ENCODE peak calls at places on chromosome 3, in six cellular contexts. X, K, E, F, T and B are unnamed samples.

GRCh38 chr3:194030372-194030771 is 105.6 kb upstream of the HES1 start:
- DNase-seq in X (no peak), K (no peak), E (no peak), F (no peak), T (no peak), B (no peak)

GRCh38 chr3:66609660-66610547 is 109.1 kb upstream of the LRIG1 start:
- DNase-seq in X (no peak), K (no peak), E (peak), F (peak), T (no peak), B (no peak)

GRCh38 chr3:44464509-44464908 is 13.0 kb downstream of the ZNF445 start:
- DNase-seq in X (no peak), K (no peak), E (no peak), F (no peak), T (no peak), B (no peak)

GRCh38 chr3:146080578-146080977 is 80.4 kb downstream of the PLOD2 start:
- DNase-seq in X (no peak), K (no peak), E (no peak), F (no peak), T (no peak), B (no peak)

GRCh38 chr3:136818851-136819783 is at the start of gene SLC35G2:
- DNase-seq in X (peak), K (peak), E (peak), F (peak), T (peak), B (peak)

GRCh38 chr3:64122476-64122875 is 99.2 kb upstream of the PSMD6 start:
- DNase-seq in X (no peak), K (no peak), E (no peak), F (no peak), T (no peak), B (peak)

GRCh38 chr3:125107861-125108567 is 52.2 kb upstream of the HEG1 start:
- DNase-seq in X (no peak), K (peak), E (no peak), F (no peak), T (no peak), B (no peak)

GRCh38 chr3:125085166-125085565 is 29.4 kb upstream of the HEG1 start:
- DNase-seq in X (no peak), K (no peak), E (no peak), F (no peak), T (no peak), B (no peak)

GRCh38 chr3:11499144-11499543 is 144.6 kb downstream of the VGLL4 start:
- DNase-seq in X (no peak), K (peak), E (no peak), F (no peak), T (no peak), B (no peak)

GRCh38 chr3:64685800-64686445 is 1.9 kb downstream of the ADAMTS9 start:
- DNase-seq in X (peak), K (peak), E (peak), F (peak), T (peak), B (peak)

DNA sequence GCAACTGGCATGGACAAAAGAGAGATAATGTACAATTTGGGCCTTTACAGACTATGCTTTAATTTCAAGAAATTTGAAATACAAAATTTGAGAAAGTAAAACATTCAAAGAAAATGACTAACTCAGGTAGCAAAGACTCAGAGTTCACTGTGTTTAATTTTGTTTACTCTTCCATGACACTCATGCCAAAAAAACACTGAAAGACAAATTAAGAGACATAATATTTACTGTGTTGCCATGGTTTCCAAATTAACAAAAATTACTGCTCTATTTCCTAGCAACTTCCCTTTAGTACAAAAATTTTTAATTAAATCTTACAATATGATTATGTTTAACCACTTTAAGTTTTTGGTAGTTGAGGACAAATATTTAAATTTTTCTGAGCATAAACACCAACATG is 29.6 kb downstream of the LRRFIP2 start:
- DNase-seq in X (no peak), K (peak), E (no peak), F (no peak), T (no peak), B (no peak)
- H3K27ac ChIP-seq in X (no peak), K (no peak), E (no peak), F (no peak), T (no peak), B (no peak)

GRCh38 chr3:138778643-138779042 is 56.1 kb downstream of the PIK3CB start:
- DNase-seq in X (no peak), K (no peak), E (no peak), F (no peak), T (no peak), B (no peak)

GRCh38 chr3:138771585-138771984 is 63.1 kb downstream of the PIK3CB start:
- DNase-seq in X (no peak), K (no peak), E (no peak), F (no peak), T (no peak), B (no peak)

GRCh38 chr3:138776961-138777360 is 57.8 kb downstream of the PIK3CB start:
- DNase-seq in X (no peak), K (no peak), E (no peak), F (no peak), T (no peak), B (no peak)

GRCh38 chr3:138775254-138775595 is 59.5 kb downstream of the PIK3CB start:
- DNase-seq in X (no peak), K (no peak), E (no peak), F (no peak), T (no peak), B (no peak)

DNA sequence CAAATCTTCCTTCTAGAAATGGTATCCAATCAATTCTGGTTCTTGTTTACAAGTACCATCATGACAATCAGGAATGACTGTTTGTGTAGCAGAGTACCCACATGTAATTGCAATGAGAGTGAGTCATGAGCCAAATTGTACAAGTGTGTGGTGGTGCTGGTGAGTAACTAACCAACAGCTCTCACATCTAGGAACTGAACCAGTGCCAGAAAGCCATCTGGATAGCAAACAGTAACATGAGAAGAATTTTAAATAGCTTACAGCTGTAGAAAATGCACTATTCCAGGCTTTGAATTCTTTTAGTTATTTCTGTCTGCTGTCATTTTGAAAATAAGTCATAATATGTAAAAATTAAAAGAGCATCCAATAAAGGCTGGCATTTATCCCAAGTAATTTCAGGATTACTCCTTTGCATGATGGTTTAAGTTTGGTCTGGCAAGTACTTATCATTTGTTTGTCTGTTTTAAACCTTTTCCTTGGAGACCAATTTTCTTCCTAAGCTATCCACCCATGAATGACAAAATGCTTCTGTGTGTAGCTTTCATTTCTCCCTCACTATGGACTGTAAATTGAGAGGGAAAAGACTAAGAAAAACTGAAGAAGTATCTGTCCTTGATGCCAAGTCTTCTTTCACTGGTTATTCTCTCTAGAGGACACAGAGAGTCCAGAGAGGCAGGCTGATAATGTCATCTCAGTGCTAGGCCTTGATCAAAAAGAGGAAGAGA is 60.0 kb downstream of the PIK3CB start:
- DNase-seq in X (peak), K (peak), E (no peak), F (peak), T (no peak), B (no peak)
- H3K27ac ChIP-seq in X (peak), K (peak), E (no peak), F (peak), T (peak), B (peak)

GRCh38 chr3:59263152-59263551 is 213.3 kb upstream of the CFAP20DC start:
- DNase-seq in X (no peak), K (no peak), E (no peak), F (no peak), T (no peak), B (peak)
- H3K27ac ChIP-seq in X (no peak), K (no peak), E (no peak), F (no peak), T (no peak), B (no peak)

DNA sequence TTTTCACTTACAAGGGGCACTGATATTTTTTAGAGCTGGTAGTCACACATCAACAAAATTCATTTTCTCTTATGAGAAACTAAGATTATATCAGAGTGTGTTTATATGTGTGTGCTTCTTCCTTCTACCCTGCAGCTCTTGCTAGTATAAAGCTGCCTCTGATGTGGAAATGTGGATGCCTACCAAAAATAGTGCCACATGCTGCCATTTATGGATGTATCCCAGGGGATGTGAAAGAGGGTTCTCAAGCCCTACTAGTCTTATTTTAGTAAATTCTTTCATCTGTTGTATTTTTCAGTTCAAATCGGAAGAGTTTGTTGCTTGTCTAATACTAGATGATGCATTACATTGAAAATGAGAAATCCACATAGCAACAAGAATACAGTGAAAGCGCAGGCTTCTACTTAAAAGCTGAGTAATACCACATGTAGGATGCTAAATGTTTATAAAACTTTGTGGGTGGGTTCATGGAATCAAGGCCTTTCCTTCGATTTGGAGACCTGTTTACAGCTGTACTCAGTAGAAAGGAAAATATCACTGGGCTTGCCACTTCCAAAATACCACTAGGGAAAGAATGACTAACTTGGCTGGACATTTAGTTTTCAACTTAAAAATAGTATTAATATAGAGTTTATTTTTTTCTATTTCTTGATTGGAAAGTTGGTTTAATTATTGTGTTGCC is 399.2 kb downstream of the EPHA3 start:
- DNase-seq in X (no peak), K (no peak), E (no peak), F (no peak), T (no peak), B (no peak)
- H3K27ac ChIP-seq in X (no peak), K (no peak), E (no peak), F (no peak), T (no peak), B (no peak)

DNA sequence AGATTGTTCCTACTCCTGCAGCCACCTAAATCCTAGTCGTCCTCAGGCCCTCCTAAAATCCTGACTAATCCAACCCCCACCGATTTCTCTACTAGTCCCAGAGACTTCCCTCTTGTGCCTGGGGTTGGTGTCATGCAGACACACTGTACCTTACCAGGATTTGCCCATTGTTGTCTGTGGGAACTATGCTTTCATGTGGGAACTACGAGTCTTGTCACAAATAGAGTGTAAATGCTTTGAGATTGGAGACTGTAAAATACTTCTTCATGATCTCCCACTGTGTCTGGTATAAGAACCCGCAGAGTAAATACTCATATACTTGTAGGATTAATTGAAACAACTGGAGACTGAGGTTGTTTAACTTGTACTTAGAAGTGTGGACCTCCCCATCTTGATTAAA is 11.2 kb downstream of the B3GNT5 start:
- DNase-seq in X (no peak), K (no peak), E (no peak), F (no peak), T (no peak), B (no peak)
- H3K27ac ChIP-seq in X (no peak), K (no peak), E (no peak), F (no peak), T (peak), B (no peak)

GRCh38 chr3:195823286-195823685 is 11.6 kb upstream of the MUC4 start:
- DNase-seq in X (no peak), K (no peak), E (no peak), F (no peak), T (no peak), B (peak)

GRCh38 chr3:195820186-195820585 is 8.5 kb upstream of the MUC4 start:
- DNase-seq in X (no peak), K (no peak), E (no peak), F (no peak), T (no peak), B (peak)

GRCh38 chr3:195820901-195821300 is 9.2 kb upstream of the MUC4 start:
- DNase-seq in X (no peak), K (no peak), E (no peak), F (no peak), T (no peak), B (peak)

GRCh38 chr3:195822131-195822696 is 10.5 kb upstream of the MUC4 start:
- DNase-seq in X (no peak), K (no peak), E (no peak), F (no peak), T (no peak), B (no peak)

DNA sequence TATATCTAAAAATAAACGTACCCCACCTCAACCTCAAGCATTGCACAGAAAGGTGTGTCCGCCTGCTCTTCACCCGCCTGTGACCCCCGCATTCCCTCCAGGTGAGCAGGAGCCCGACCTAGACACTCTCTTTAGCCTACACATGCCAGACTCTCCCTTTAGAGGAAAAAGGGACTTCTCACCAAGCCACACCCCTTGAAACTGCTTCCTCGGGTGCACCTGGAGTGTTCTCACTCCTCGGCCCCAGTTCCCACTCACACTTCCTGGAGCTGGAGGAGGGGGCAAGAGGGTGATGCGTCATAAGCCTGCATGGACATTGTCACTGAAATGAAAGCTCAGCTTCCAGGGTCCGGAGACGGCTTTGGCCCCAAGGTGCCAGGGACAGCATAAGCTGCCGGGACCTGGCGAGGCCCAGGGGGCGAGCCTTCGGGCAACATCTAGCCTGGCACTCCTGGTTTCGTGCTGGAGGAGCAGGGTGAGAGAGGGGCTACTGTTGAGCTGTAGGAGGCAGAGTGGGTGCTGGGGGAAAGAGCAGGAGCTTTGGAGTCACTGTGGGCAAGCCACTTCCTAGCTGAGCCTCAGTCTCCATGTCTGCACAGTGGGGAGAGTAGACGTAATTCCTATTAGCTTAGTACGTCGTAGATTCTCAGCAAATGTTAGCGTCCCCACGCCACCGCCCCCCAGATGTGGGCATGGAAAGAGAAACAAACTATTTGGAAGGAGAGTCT is 9.8 kb upstream of the MUC4 start:
- DNase-seq in X (no peak), K (no peak), E (no peak), F (no peak), T (no peak), B (peak)
- H3K27ac ChIP-seq in X (no peak), K (no peak), E (no peak), F (no peak), T (no peak), B (no peak)

DNA sequence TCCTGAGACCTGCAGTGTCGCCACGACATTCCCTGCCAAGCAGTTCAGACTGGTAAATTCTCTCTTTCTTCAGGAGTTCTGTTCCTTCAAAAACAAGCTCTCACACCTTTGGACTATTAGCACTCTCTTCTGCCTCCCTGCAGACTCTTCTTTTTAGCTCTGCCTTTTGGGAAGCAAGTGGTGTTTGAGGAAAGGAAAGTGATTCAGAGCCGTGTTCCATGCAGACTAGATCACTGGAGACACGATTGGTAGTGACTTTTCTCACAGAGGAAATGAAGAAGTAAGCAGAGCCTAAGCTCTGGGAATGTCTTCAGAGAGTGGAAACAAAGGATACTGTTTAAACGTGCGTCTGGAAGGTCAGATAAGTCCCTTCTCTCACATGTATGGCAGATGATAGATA is 270.6 kb upstream of the TPRG1 start:
- DNase-seq in X (no peak), K (peak), E (no peak), F (no peak), T (no peak), B (no peak)
- H3K27ac ChIP-seq in X (no peak), K (peak), E (no peak), F (no peak), T (no peak), B (no peak)

GRCh38 chr3:10462641-10463040 is 42.7 kb downstream of the ATP2B2 start:
- DNase-seq in X (no peak), K (no peak), E (no peak), F (no peak), T (no peak), B (no peak)
- H3K27ac ChIP-seq in X (no peak), K (no peak), E (no peak), F (no peak), T (no peak), B (no peak)

GRCh38 chr3:113255100-113255853 is 43.9 kb downstream of the BOC start:
- DNase-seq in X (no peak), K (no peak), E (no peak), F (no peak), T (no peak), B (no peak)

GRCh38 chr3:113260980-113261920 is 49.9 kb downstream of the BOC start:
- DNase-seq in X (no peak), K (no peak), E (no peak), F (no peak), T (no peak), B (peak)

GRCh38 chr3:113261996-113262665 is 50.8 kb downstream of the BOC start:
- DNase-seq in X (no peak), K (no peak), E (no peak), F (no peak), T (no peak), B (no peak)

GRCh38 chr3:113255854-113256615 is 44.7 kb downstream of the BOC start:
- DNase-seq in X (no peak), K (no peak), E (no peak), F (no peak), T (no peak), B (no peak)

GRCh38 chr3:113258311-113258710 is 47.0 kb downstream of the BOC start:
- DNase-seq in X (no peak), K (no peak), E (no peak), F (no peak), T (no peak), B (no peak)
- H3K27ac ChIP-seq in X (no peak), K (no peak), E (no peak), F (no peak), T (no peak), B (no peak)

DNA sequence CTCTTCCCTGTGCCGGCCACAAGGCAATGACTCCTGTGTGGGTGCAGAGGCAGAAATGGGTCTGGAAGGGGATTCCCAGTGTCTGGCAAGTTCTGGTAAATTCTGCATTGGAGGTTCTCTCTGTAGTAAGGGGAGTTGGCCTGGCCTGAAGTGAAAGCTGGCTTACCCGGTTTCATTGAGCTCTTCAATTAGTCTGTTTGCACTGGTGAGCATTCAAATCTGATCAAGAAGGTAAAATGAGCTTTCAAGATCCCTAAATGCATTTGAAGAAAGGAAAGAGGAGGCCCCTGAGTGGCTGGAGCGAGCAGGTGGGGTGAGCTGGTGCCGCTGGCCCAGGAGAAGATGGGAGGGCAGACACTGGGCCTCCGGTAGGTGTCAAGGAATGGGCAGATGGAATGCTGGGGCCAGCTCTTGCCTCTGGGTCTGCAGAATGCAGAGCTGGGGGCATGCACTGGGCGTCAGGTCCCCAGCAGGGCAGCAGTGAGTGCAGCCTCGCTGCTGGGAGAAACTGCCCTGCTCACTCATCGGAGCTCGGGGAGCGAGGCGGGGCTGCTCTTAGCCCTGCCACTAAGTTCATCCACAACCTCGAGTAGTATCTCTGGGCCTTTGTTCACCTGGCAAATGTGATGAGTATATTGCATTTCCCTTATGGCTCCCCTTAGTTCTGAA is 13.8 kb downstream of the NRROS start:
- DNase-seq in X (no peak), K (no peak), E (no peak), F (no peak), T (no peak), B (peak)
- H3K27ac ChIP-seq in X (no peak), K (no peak), E (no peak), F (no peak), T (no peak), B (no peak)